ENCODE peak calls at places on chromosome 1, in ten cellular contexts. S is mammary epithelial cell; M is stomach; K is lower lobe of right lung; Q is pancreas; L is breast epithelium; N is tibial artery; C is adrenal gland; U is CD8-positive, alpha-beta T cell; V is prostate gland. P is an unnamed sample.

GRCh38 chr1:93499533-93499932 is 51.6 kb downstream of the FNBP1L start:
- DNase-seq in Q (no peak), M (no peak), C (no peak), N (no peak), U (no peak), V (no peak), L (no peak), S (no peak), K (no peak), P (no peak)

GRCh38 chr1:68542586-68542985 is 45.7 kb upstream of the DEPDC1 start:
- DNase-seq in Q (no peak), C (no peak), S (peak; percentile 47), V (no peak), U (no peak), M (no peak), N (no peak), L (no peak), K (no peak), P (no peak)

GRCh38 chr1:204384636-204385354 is 25.1 kb upstream of the PLEKHA6 start:
- DNase-seq in C (peak; percentile 85), N (peak; percentile 87), Q (peak; percentile 67), V (peak; percentile 48), S (peak; percentile 27), M (peak; percentile 66), L (no peak), U (no peak), K (no peak), P (no peak)

GRCh38 chr1:36414384-36414783 is 16.7 kb upstream of the LSM10 start:
- DNase-seq in U (no peak), C (no peak), L (no peak), Q (no peak), V (no peak), M (no peak), S (no peak), N (no peak), K (no peak), P (no peak)

GRCh38 chr1:37653906-37654305 is 19.2 kb upstream of the RSPO1 start:
- DNase-seq in L (no peak), V (no peak), S (no peak), N (no peak), K (no peak), Q (no peak), M (no peak), C (no peak), U (no peak), P (no peak)

GRCh38 chr1:6003568-6004411 is 11.6 kb upstream of the NPHP4 start:
- DNase-seq in S (no peak), Q (peak; percentile 18), K (peak; percentile 9), V (no peak), U (no peak), M (no peak), L (no peak), C (no peak), N (peak; percentile 29), P (peak; percentile 33)

GRCh38 chr1:7299994-7300393 is 471.1 kb upstream of the VAMP3 start:
- DNase-seq in N (no peak), C (no peak), S (no peak), M (no peak), K (no peak), U (no peak), Q (no peak), V (no peak), L (no peak), P (peak; percentile 84)

GRCh38 chr1:199685369-199685768 is 342.1 kb upstream of the NR5A2 start:
- DNase-seq in S (peak; percentile 54), V (no peak), L (no peak), Q (no peak), U (no peak), C (no peak), M (no peak), N (no peak), K (no peak), P (no peak)

GRCh38 chr1:89727517-89728312 is 93.1 kb upstream of the LRRC8D start:
- DNase-seq in U (no peak), L (no peak), K (no peak), V (no peak), N (no peak), S (no peak), Q (no peak), C (no peak), M (no peak), P (no peak)

GRCh38 chr1:150622219-150622975 is 7.0 kb downstream of the ENSA start:
- DNase-seq in C (no peak), K (peak; percentile 68), U (no peak), S (no peak), N (peak; percentile 77), L (no peak), Q (no peak), V (no peak), M (no peak), P (no peak)

GRCh38 chr1:36108314-36108713 is 16.7 kb downstream of the COL8A2 start:
- DNase-seq in S (no peak), L (no peak), V (peak; percentile 33), U (no peak), C (no peak), Q (no peak), M (no peak), N (no peak), K (no peak), P (peak; percentile 93)

GRCh38 chr1:38235705-38236104 is 189.1 kb upstream of the POU3F1 start:
- DNase-seq in Q (no peak), S (peak; percentile 53), U (no peak), L (no peak), N (no peak), C (no peak), K (no peak), M (no peak), V (no peak), P (no peak)

GRCh38 chr1:160534823-160535605 is 12.0 kb upstream of the SLAMF6 start:
- DNase-seq in K (no peak), N (no peak), L (no peak), M (no peak), Q (no peak), V (no peak), S (no peak), C (no peak), U (no peak), P (no peak)

GRCh38 chr1:42195841-42196240 is 31.3 kb upstream of the GUCA2A start:
- DNase-seq in M (no peak), S (peak; percentile 83), U (no peak), N (no peak), C (no peak), Q (no peak), L (no peak), K (no peak), V (no peak), P (no peak)
- H3K36me3 ChIP-seq in M (peaks cover 20% of the 10 kb centered on the region), S (peaks cover 13% of the 10 kb centered on the region), U (peaks cover 12% of the 10 kb centered on the region), N (peaks cover 55% of the 10 kb centered on the region), C (no peaks in the 10 kb centered on the region), Q (peaks cover 6% of the 10 kb centered on the region), L (no peaks in the 10 kb centered on the region), K (peaks cover 53% of the 10 kb centered on the region), V (no peaks in the 10 kb centered on the region), P (peaks cover 53% of the 10 kb centered on the region)

GRCh38 chr1:233598891-233599541 is 14.9 kb upstream of the KCNK1 start:
- DNase-seq in N (no peak), C (no peak), V (no peak), S (no peak), U (no peak), L (no peak), K (no peak), Q (no peak), M (no peak), P (no peak)

GRCh38 chr1:233603366-233603927 is 10.5 kb upstream of the KCNK1 start:
- DNase-seq in Q (no peak), U (no peak), K (no peak), M (no peak), V (no peak), S (no peak), N (no peak), L (no peak), C (no peak), P (no peak)

GRCh38 chr1:233597489-233597901 is 16.4 kb upstream of the KCNK1 start:
- DNase-seq in Q (no peak), N (no peak), M (no peak), L (no peak), U (no peak), K (no peak), S (peak; percentile 24), V (no peak), C (no peak), P (no peak)

GRCh38 chr1:233600488-233600887 is 13.4 kb upstream of the KCNK1 start:
- DNase-seq in K (no peak), N (no peak), M (no peak), S (no peak), V (no peak), Q (no peak), L (no peak), U (no peak), C (no peak), P (no peak)

DNA sequence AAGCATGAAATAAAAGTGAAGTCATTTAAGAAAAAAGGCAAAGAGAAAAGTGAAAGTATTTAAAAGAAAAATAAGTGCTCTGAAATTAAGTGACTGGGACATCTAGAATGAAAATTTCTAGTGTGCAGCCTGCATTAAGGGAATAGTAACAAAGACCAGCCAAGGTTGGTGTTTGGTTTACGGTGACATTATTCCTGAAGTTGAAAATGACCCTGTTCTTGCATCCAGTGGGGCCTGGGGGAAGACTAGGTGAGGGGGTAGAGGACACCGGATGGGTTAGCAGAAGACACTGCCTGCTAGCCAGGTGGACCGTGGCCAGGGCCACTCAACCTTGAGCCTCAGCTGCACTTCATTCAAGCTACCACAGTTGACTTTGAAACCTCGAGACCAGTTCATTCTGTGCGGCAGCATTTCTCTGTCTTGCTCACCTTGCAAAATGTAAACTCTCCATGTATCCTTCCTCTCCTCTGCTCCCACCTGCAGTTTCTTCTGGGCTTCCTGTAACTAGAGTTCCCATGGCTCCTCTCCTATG is 14.3 kb upstream of the KCNK1 start:
- DNase-seq in C (no peak), S (no peak), L (no peak), K (no peak), U (no peak), Q (peak; percentile 9), N (no peak), V (no peak), M (no peak), P (no peak)
- H3K4me3 ChIP-seq in C (no peak overlapping the region), S (no peak overlapping the region), L (no peak overlapping the region), K (no peak overlapping the region), U (no peak overlapping the region), Q (no peak overlapping the region), N (no peak overlapping the region), V (no peak overlapping the region), M (no peak overlapping the region), P (no peak overlapping the region)

DNA sequence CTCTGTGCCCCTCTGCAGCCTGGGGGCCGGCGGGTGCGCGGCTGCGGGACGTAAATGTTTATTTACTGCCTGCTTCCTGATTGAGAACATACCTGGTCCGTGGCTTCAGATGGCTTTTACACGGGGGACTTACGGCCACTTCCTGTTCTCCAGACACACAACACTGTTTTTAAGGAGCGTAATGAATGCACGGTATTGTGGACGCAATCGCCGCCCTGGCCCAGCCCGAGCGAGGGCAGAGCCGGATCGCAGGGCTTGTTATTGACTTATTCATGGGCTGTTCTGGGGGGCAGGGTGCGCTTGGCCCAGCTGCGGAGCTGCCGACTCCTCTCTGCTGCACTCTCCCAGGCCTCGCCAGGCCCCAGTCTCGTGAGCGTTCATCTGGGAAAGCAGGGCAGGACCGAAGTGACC is 52.8 kb upstream of the ACTRT2 start:
- DNase-seq in C (no peak), M (peak; percentile 67), U (no peak), V (no peak), L (no peak), N (peak; percentile 54), K (no peak), Q (peak; percentile 60), S (no peak), P (no peak)
- H3K9me3 ChIP-seq in C (no peaks in the 10 kb centered on the region), M (no peaks in the 10 kb centered on the region), U (no peaks in the 10 kb centered on the region), V (no peaks in the 10 kb centered on the region), L (no peaks in the 10 kb centered on the region), N (no peaks in the 10 kb centered on the region), K (no peaks in the 10 kb centered on the region), Q (no peaks in the 10 kb centered on the region), S (peaks cover 45% of the 10 kb centered on the region), P (no peaks in the 10 kb centered on the region)

GRCh38 chr1:56423716-56424115 is 155.6 kb downstream of the PLPP3 start:
- DNase-seq in U (no peak), L (no peak), M (no peak), K (no peak), Q (no peak), V (no peak), S (no peak), N (no peak), C (no peak), P (no peak)
- H3K36me3 ChIP-seq in U (no peaks in the 10 kb centered on the region), L (no peaks in the 10 kb centered on the region), M (no peaks in the 10 kb centered on the region), K (no peaks in the 10 kb centered on the region), Q (no peaks in the 10 kb centered on the region), V (no peaks in the 10 kb centered on the region), S (no peaks in the 10 kb centered on the region), N (no peaks in the 10 kb centered on the region), C (no peaks in the 10 kb centered on the region), P (no peaks in the 10 kb centered on the region)